ENCODE peak calls at places on chromosomes 6 and 20, in ten cellular contexts. One of them, this sample, is unnamed. For H3K27me3, the result is how much of the 10 kb centered on the place peaks cover.

GRCh38 chr6:22320750-22321149 is 23.9 kb upstream of the PRL start:
- DNase-seq in H1: no peak
- DNase-seq in hepatocyte: peak
- DNase-seq in neural progenitor cell: no peak
- DNase-seq in GM23338: no peak
- DNase-seq in fibroblast of lung: peak
- DNase-seq in H9: no peak
- DNase-seq in Karpas-422: no peak
- DNase-seq in osteoblast: peak
- DNase-seq in mesenchymal stem cell: peak
- DNase-seq in this sample: no peak

GRCh38 chr20:48222595-48223180 is 437.4 kb upstream of the SULF2 start:
- DNase-seq in H1: no peak
- DNase-seq in hepatocyte: no peak
- DNase-seq in neural progenitor cell: no peak
- DNase-seq in GM23338: no peak
- DNase-seq in fibroblast of lung: no peak
- DNase-seq in H9: no peak
- DNase-seq in Karpas-422: no peak
- DNase-seq in osteoblast: peak
- DNase-seq in mesenchymal stem cell: no peak
- DNase-seq in this sample: no peak

GRCh38 chr20:20536240-20536933 is 168.5 kb downstream of the INSM1 start:
- DNase-seq in H1: no peak
- DNase-seq in hepatocyte: no peak
- DNase-seq in neural progenitor cell: no peak
- DNase-seq in GM23338: no peak
- DNase-seq in fibroblast of lung: no peak
- DNase-seq in H9: no peak
- DNase-seq in Karpas-422: no peak
- DNase-seq in osteoblast: no peak
- DNase-seq in mesenchymal stem cell: no peak
- DNase-seq in this sample: no peak

GRCh38 chr20:17648782-17649730 is 33.0 kb downstream of the RRBP1 start:
- DNase-seq in H1: no peak
- DNase-seq in hepatocyte: no peak
- DNase-seq in neural progenitor cell: peak
- DNase-seq in GM23338: peak
- DNase-seq in fibroblast of lung: no peak
- DNase-seq in H9: no peak
- DNase-seq in Karpas-422: peak
- DNase-seq in osteoblast: peak
- DNase-seq in mesenchymal stem cell: peak
- DNase-seq in this sample: no peak

GRCh38 chr20:53034899-53035298 is 62.7 kb downstream of the TSHZ2 start:
- DNase-seq in H1: no peak
- DNase-seq in hepatocyte: no peak
- DNase-seq in neural progenitor cell: peak
- DNase-seq in GM23338: no peak
- DNase-seq in fibroblast of lung: no peak
- DNase-seq in H9: no peak
- DNase-seq in Karpas-422: no peak
- DNase-seq in osteoblast: no peak
- DNase-seq in mesenchymal stem cell: no peak
- DNase-seq in this sample: peak

GRCh38 chr6:89970609-89971337 is 76.5 kb downstream of the GJA10 start:
- DNase-seq in H1: no peak
- DNase-seq in hepatocyte: peak
- DNase-seq in neural progenitor cell: peak
- DNase-seq in GM23338: peak
- DNase-seq in fibroblast of lung: peak
- DNase-seq in H9: no peak
- DNase-seq in Karpas-422: peak
- DNase-seq in osteoblast: peak
- DNase-seq in mesenchymal stem cell: peak
- DNase-seq in this sample: no peak

GRCh38 chr6:29813809-29814208 is 13.8 kb upstream of the HLA-G start:
- DNase-seq in H1: no peak
- DNase-seq in hepatocyte: no peak
- DNase-seq in neural progenitor cell: no peak
- DNase-seq in GM23338: no peak
- DNase-seq in fibroblast of lung: no peak
- DNase-seq in H9: no peak
- DNase-seq in Karpas-422: no peak
- DNase-seq in osteoblast: no peak
- DNase-seq in mesenchymal stem cell: no peak
- DNase-seq in this sample: no peak

GRCh38 chr6:12024715-12025434 is 12.8 kb downstream of the HIVEP1 start:
- DNase-seq in H1: no peak
- DNase-seq in hepatocyte: no peak
- DNase-seq in neural progenitor cell: no peak
- DNase-seq in GM23338: no peak
- DNase-seq in fibroblast of lung: peak
- DNase-seq in H9: no peak
- DNase-seq in Karpas-422: no peak
- DNase-seq in osteoblast: peak
- DNase-seq in mesenchymal stem cell: peak
- DNase-seq in this sample: no peak

DNA sequence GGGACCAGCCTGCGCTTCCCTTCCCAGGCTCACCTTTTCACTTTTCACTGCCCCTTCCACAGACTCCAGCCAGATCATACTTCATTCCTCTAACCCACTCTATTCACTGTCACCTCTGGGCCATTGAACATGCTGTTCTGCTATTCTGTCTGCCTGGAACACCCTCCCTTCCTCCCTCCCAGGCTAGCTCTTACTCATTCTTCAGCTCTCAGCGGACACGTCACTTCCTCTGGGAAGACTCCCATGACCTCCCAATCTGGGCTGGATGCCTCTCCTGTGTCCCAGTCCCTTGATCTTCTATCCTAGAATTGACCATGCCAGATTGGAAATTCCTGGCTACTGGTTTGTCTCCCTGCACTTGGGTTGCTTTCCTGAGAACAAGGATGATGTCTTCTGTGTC is 5.0 kb downstream of the SLC12A5 start:
- DNase-seq in H1: no peak
- DNase-seq in hepatocyte: no peak
- DNase-seq in neural progenitor cell: no peak
- DNase-seq in GM23338: no peak
- DNase-seq in fibroblast of lung: no peak
- DNase-seq in H9: no peak
- DNase-seq in Karpas-422: no peak
- DNase-seq in osteoblast: peak
- DNase-seq in mesenchymal stem cell: no peak
- DNase-seq in this sample: no peak
- H3K27me3 ChIP-seq in H1: under half
- H3K27me3 ChIP-seq in hepatocyte: half or more
- H3K27me3 ChIP-seq in neural progenitor cell: half or more
- H3K27me3 ChIP-seq in GM23338: half or more
- H3K27me3 ChIP-seq in fibroblast of lung: under half
- H3K27me3 ChIP-seq in H9: half or more
- H3K27me3 ChIP-seq in Karpas-422: under half
- H3K27me3 ChIP-seq in osteoblast: under half
- H3K27me3 ChIP-seq in mesenchymal stem cell: half or more
- H3K27me3 ChIP-seq in this sample: half or more

GRCh38 chr6:132316970-132317369 is 84.3 kb downstream of the MOXD1 start:
- DNase-seq in H1: no peak
- DNase-seq in hepatocyte: no peak
- DNase-seq in neural progenitor cell: no peak
- DNase-seq in GM23338: no peak
- DNase-seq in fibroblast of lung: no peak
- DNase-seq in H9: no peak
- DNase-seq in Karpas-422: no peak
- DNase-seq in osteoblast: no peak
- DNase-seq in mesenchymal stem cell: no peak
- DNase-seq in this sample: no peak

GRCh38 chr6:132320007-132320406 is 81.3 kb downstream of the MOXD1 start:
- DNase-seq in H1: no peak
- DNase-seq in hepatocyte: no peak
- DNase-seq in neural progenitor cell: no peak
- DNase-seq in GM23338: no peak
- DNase-seq in fibroblast of lung: peak
- DNase-seq in H9: no peak
- DNase-seq in Karpas-422: no peak
- DNase-seq in osteoblast: no peak
- DNase-seq in mesenchymal stem cell: peak
- DNase-seq in this sample: no peak

GRCh38 chr6:132322398-132322797 is 78.9 kb downstream of the MOXD1 start:
- DNase-seq in H1: no peak
- DNase-seq in hepatocyte: no peak
- DNase-seq in neural progenitor cell: no peak
- DNase-seq in GM23338: no peak
- DNase-seq in fibroblast of lung: peak
- DNase-seq in H9: no peak
- DNase-seq in Karpas-422: no peak
- DNase-seq in osteoblast: no peak
- DNase-seq in mesenchymal stem cell: no peak
- DNase-seq in this sample: no peak
- H3K27ac ChIP-seq in H1: no peak
- H3K27ac ChIP-seq in hepatocyte: no peak
- H3K27ac ChIP-seq in neural progenitor cell: no peak
- H3K27ac ChIP-seq in GM23338: no peak
- H3K27ac ChIP-seq in fibroblast of lung: no peak
- H3K27ac ChIP-seq in H9: no peak
- H3K27ac ChIP-seq in Karpas-422: no peak
- H3K27ac ChIP-seq in osteoblast: peak
- H3K27ac ChIP-seq in mesenchymal stem cell: peak
- H3K27ac ChIP-seq in this sample: no peak

GRCh38 chr6:149373511-149373910 is 26.6 kb upstream of the SUMO4 start:
- DNase-seq in H1: no peak
- DNase-seq in hepatocyte: no peak
- DNase-seq in neural progenitor cell: no peak
- DNase-seq in GM23338: no peak
- DNase-seq in fibroblast of lung: no peak
- DNase-seq in H9: no peak
- DNase-seq in Karpas-422: no peak
- DNase-seq in osteoblast: no peak
- DNase-seq in mesenchymal stem cell: no peak
- DNase-seq in this sample: no peak
- H3K4me2 ChIP-seq in H1: no peak
- H3K4me2 ChIP-seq in hepatocyte: no peak
- H3K4me2 ChIP-seq in neural progenitor cell: no peak
- H3K4me2 ChIP-seq in GM23338: no peak
- H3K4me2 ChIP-seq in fibroblast of lung: no peak
- H3K4me2 ChIP-seq in H9: no peak
- H3K4me2 ChIP-seq in Karpas-422: peak
- H3K4me2 ChIP-seq in osteoblast: no peak
- H3K4me2 ChIP-seq in mesenchymal stem cell: no peak
- H3K4me2 ChIP-seq in this sample: no peak

GRCh38 chr20:59246691-59247090 is 53.7 kb upstream of the EDN3 start:
- DNase-seq in H1: no peak
- DNase-seq in hepatocyte: no peak
- DNase-seq in neural progenitor cell: no peak
- DNase-seq in GM23338: no peak
- DNase-seq in fibroblast of lung: no peak
- DNase-seq in H9: no peak
- DNase-seq in Karpas-422: no peak
- DNase-seq in osteoblast: no peak
- DNase-seq in mesenchymal stem cell: no peak
- DNase-seq in this sample: no peak
- H3K27me3 ChIP-seq in H1: under half
- H3K27me3 ChIP-seq in hepatocyte: under half
- H3K27me3 ChIP-seq in neural progenitor cell: under half
- H3K27me3 ChIP-seq in GM23338: under half
- H3K27me3 ChIP-seq in fibroblast of lung: under half
- H3K27me3 ChIP-seq in H9: under half
- H3K27me3 ChIP-seq in Karpas-422: under half
- H3K27me3 ChIP-seq in osteoblast: under half
- H3K27me3 ChIP-seq in mesenchymal stem cell: under half
- H3K27me3 ChIP-seq in this sample: half or more

GRCh38 chr6:161917645-161918044 is 643.8 kb upstream of the AGPAT4 start:
- DNase-seq in H1: no peak
- DNase-seq in hepatocyte: no peak
- DNase-seq in neural progenitor cell: no peak
- DNase-seq in GM23338: no peak
- DNase-seq in fibroblast of lung: peak
- DNase-seq in H9: no peak
- DNase-seq in Karpas-422: no peak
- DNase-seq in osteoblast: no peak
- DNase-seq in mesenchymal stem cell: peak
- DNase-seq in this sample: no peak

GRCh38 chr6:161919711-161920110 is 645.9 kb upstream of the AGPAT4 start:
- DNase-seq in H1: no peak
- DNase-seq in hepatocyte: no peak
- DNase-seq in neural progenitor cell: no peak
- DNase-seq in GM23338: no peak
- DNase-seq in fibroblast of lung: peak
- DNase-seq in H9: no peak
- DNase-seq in Karpas-422: no peak
- DNase-seq in osteoblast: no peak
- DNase-seq in mesenchymal stem cell: no peak
- DNase-seq in this sample: no peak

GRCh38 chr6:161918608-161919205 is 644.8 kb upstream of the AGPAT4 start:
- DNase-seq in H1: no peak
- DNase-seq in hepatocyte: no peak
- DNase-seq in neural progenitor cell: no peak
- DNase-seq in GM23338: no peak
- DNase-seq in fibroblast of lung: no peak
- DNase-seq in H9: no peak
- DNase-seq in Karpas-422: no peak
- DNase-seq in osteoblast: no peak
- DNase-seq in mesenchymal stem cell: no peak
- DNase-seq in this sample: no peak

GRCh38 chr6:161915456-161915964 is 641.6 kb upstream of the AGPAT4 start:
- DNase-seq in H1: no peak
- DNase-seq in hepatocyte: no peak
- DNase-seq in neural progenitor cell: no peak
- DNase-seq in GM23338: no peak
- DNase-seq in fibroblast of lung: no peak
- DNase-seq in H9: no peak
- DNase-seq in Karpas-422: no peak
- DNase-seq in osteoblast: no peak
- DNase-seq in mesenchymal stem cell: no peak
- DNase-seq in this sample: no peak

GRCh38 chr6:161918154-161918553 is 644.3 kb upstream of the AGPAT4 start:
- DNase-seq in H1: no peak
- DNase-seq in hepatocyte: no peak
- DNase-seq in neural progenitor cell: no peak
- DNase-seq in GM23338: no peak
- DNase-seq in fibroblast of lung: peak
- DNase-seq in H9: no peak
- DNase-seq in Karpas-422: no peak
- DNase-seq in osteoblast: no peak
- DNase-seq in mesenchymal stem cell: peak
- DNase-seq in this sample: peak
- H3K27ac ChIP-seq in H1: no peak
- H3K27ac ChIP-seq in hepatocyte: no peak
- H3K27ac ChIP-seq in neural progenitor cell: no peak
- H3K27ac ChIP-seq in GM23338: no peak
- H3K27ac ChIP-seq in fibroblast of lung: no peak
- H3K27ac ChIP-seq in H9: no peak
- H3K27ac ChIP-seq in Karpas-422: no peak
- H3K27ac ChIP-seq in osteoblast: no peak
- H3K27ac ChIP-seq in mesenchymal stem cell: no peak
- H3K27ac ChIP-seq in this sample: peak

DNA sequence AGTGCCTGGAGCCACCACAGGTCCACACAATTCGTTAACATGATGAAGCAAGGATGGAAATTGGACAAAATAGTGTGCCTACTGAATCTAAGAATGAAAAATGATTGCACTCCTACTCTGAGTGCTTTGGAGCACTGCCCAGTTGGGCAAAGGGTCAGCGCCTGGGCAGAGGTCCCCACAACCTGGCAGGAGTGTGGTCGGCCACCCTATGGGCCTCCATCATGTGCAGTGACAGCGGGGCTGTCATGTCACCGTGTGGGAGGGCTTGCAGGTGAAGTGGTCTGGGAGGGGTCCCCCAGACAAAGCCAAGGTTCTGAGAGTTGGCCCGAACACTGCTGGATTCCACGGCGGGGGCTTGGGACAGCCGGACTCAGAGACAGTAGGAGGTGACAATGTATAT is 36.2 kb upstream of the CD93 start:
- DNase-seq in H1: no peak
- DNase-seq in hepatocyte: no peak
- DNase-seq in neural progenitor cell: no peak
- DNase-seq in GM23338: no peak
- DNase-seq in fibroblast of lung: no peak
- DNase-seq in H9: no peak
- DNase-seq in Karpas-422: no peak
- DNase-seq in osteoblast: peak
- DNase-seq in mesenchymal stem cell: no peak
- DNase-seq in this sample: no peak
- H3K4me2 ChIP-seq in H1: no peak
- H3K4me2 ChIP-seq in hepatocyte: no peak
- H3K4me2 ChIP-seq in neural progenitor cell: no peak
- H3K4me2 ChIP-seq in GM23338: no peak
- H3K4me2 ChIP-seq in fibroblast of lung: no peak
- H3K4me2 ChIP-seq in H9: no peak
- H3K4me2 ChIP-seq in Karpas-422: no peak
- H3K4me2 ChIP-seq in osteoblast: no peak
- H3K4me2 ChIP-seq in mesenchymal stem cell: no peak
- H3K4me2 ChIP-seq in this sample: no peak

This sample was measured in MM.1S.